ENCODE peak calls at places on chromosomes 16 and 17, in ten cellular contexts. T is left ventricle myocardium inferior, C is body of pancreas, G is Calu3, D is lower lobe of right lung, L is CD14-positive monocyte, J is epithelial cell of proximal tubule, V is right atrium auricular region, E is heart right ventricle, I is astrocyte. Q is an unnamed sample.
A peak's percentile ranks its signal among the peaks of the same experiment; 100 is the strongest.

GRCh38 chr16:59878479-59878878 is 1144.4 kb upstream of the GOT2 start:
- DNase-seq in E (no peak), G (peak; percentile 74), J (no peak), C (no peak), L (no peak), I (peak; percentile 90), V (no peak), D (no peak), T (no peak), Q (no peak)

GRCh38 chr17:2798188-2798587 is 1.9 kb downstream of the RAP1GAP2 start:
- DNase-seq in G (no peak), E (no peak), L (no peak), I (no peak), D (no peak), T (no peak), V (no peak), C (no peak), J (no peak), Q (no peak)

GRCh38 chr16:27993587-27993986 is 69.9 kb downstream of the GSG1L start:
- DNase-seq in C (no peak), T (no peak), L (no peak), G (no peak), D (no peak), J (no peak), I (no peak), V (no peak), E (no peak), Q (no peak)

GRCh38 chr16:67115649-67116048 is 5.9 kb downstream of the PHAF1 start:
- DNase-seq in T (no peak), G (no peak), I (peak; percentile 90), V (no peak), E (no peak), C (no peak), L (peak; percentile 80), D (no peak), J (peak; percentile 73), Q (no peak)

GRCh38 chr17:63274156-63274555 is 171.9 kb downstream of the CYB561 start:
- DNase-seq in D (no peak), G (no peak), T (peak; percentile 42), V (no peak), L (no peak), E (peak; percentile 10), C (no peak), I (peak; percentile 82), J (no peak), Q (no peak)

GRCh38 chr16:88264641-88265285 is 118.0 kb upstream of the ZNF469 start:
- DNase-seq in G (peak; percentile 98), V (peak; percentile 99), T (peak; percentile 93), D (peak; percentile 95), C (peak; percentile 84), J (peak; percentile 53), I (peak; percentile 85), E (peak; percentile 87), L (peak; percentile 98), Q (peak; percentile 97)

GRCh38 chr17:59332890-59333377 is 1.5 kb downstream of the YPEL2 start:
- DNase-seq in G (no peak), J (no peak), E (peak; percentile 23), D (peak; percentile 52), I (no peak), T (peak; percentile 33), L (peak; percentile 52), V (peak; percentile 82), C (peak; percentile 26), Q (no peak)

GRCh38 chr16:78608305-78608776 is 508.9 kb downstream of the WWOX start:
- DNase-seq in D (no peak), T (no peak), J (no peak), E (no peak), G (no peak), L (no peak), V (no peak), C (no peak), I (no peak), Q (no peak)

GRCh38 chr16:27321013-27321960 is 7.5 kb downstream of the IL4R start:
- DNase-seq in T (no peak), I (peak; percentile 51), G (no peak), J (no peak), E (no peak), V (no peak), L (no peak), D (no peak), C (peak; percentile 1), Q (no peak)

GRCh38 chr17:12342161-12342560 is 321.5 kb downstream of the MAP2K4 start:
- DNase-seq in C (no peak), T (no peak), V (no peak), I (no peak), E (no peak), D (no peak), G (no peak), J (no peak), L (no peak), Q (no peak)

GRCh38 chr16:89785523-89786155 is 30.8 kb downstream of the FANCA start:
- DNase-seq in J (no peak), C (no peak), G (no peak), E (no peak), V (no peak), L (no peak), T (no peak), D (no peak), I (no peak), Q (no peak)

GRCh38 chr17:39676198-39676819 is 8.1 kb downstream of the PNMT start:
- DNase-seq in E (peak; percentile 78), T (peak; percentile 76), J (no peak), L (no peak), D (peak; percentile 89), C (peak; percentile 46), G (peak; percentile 100), V (no peak), I (no peak), Q (peak; percentile 91)

GRCh38 chr17:59761385-59762021 is 54.0 kb downstream of the VMP1 start:
- DNase-seq in L (no peak), V (no peak), T (no peak), G (no peak), I (peak; percentile 98), C (no peak), J (no peak), D (no peak), E (no peak), Q (no peak)

GRCh38 chr17:3846739-3847670 is 959 bp upstream of the NCBP3 start:
- DNase-seq in E (no peak), V (no peak), I (no peak), J (no peak), D (no peak), G (no peak), C (no peak), L (no peak), T (no peak), Q (no peak)

GRCh38 chr17:42027961-42028790 is 8.3 kb downstream of the NKIRAS2 start:
- DNase-seq in E (no peak), I (no peak), J (no peak), L (no peak), G (peak; percentile 41), V (no peak), C (no peak), T (no peak), D (no peak), Q (no peak)

DNA sequence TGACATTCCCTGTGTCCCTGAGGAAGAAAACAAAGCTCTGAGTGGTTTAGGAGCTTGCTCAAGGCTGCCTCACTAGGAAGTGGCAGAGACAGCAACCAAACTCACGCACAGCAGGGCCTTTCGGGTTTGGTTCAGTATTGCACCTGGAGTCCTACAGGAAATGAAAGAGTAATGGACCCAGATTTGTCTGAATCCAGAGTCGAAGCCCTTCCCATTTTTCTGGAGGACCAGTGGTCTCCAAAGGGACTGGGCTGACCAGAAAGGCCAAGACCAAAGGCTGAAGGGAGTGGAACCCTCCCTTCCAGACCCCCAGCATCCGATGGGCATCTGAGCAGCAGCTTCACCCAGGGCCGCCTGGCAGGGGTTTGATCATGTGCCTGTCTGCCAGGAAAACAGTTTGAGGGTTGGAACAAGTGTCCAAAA is 85.5 kb upstream of the RPL38 start:
- DNase-seq in C (no peak), I (no peak), T (no peak), J (no peak), D (no peak), E (no peak), L (no peak), G (no peak), V (no peak), Q (peak; percentile 20)
- TF ChIP-seq CTCF in C (no peak), I (no peak), T (no peak), J (no peak), D (no peak), E (no peak), L (no peak), G (no peak), V (no peak), Q (no peak)

GRCh38 chr17:30554839-30555751 is 77.9 kb downstream of the GOSR1 start:
- DNase-seq in C (no peak), G (peak; percentile 29), D (peak; percentile 37), T (no peak), I (no peak), E (no peak), L (no peak), J (no peak), V (peak; percentile 56), Q (peak; percentile 59)
- TF ChIP-seq CTCF in C (no peak), G (peak; percentile 31), D (no peak), T (peak; percentile 51), I (no peak), E (peak; percentile 23), L (no peak), J (peak; percentile 22), V (no peak), Q (no peak)

DNA sequence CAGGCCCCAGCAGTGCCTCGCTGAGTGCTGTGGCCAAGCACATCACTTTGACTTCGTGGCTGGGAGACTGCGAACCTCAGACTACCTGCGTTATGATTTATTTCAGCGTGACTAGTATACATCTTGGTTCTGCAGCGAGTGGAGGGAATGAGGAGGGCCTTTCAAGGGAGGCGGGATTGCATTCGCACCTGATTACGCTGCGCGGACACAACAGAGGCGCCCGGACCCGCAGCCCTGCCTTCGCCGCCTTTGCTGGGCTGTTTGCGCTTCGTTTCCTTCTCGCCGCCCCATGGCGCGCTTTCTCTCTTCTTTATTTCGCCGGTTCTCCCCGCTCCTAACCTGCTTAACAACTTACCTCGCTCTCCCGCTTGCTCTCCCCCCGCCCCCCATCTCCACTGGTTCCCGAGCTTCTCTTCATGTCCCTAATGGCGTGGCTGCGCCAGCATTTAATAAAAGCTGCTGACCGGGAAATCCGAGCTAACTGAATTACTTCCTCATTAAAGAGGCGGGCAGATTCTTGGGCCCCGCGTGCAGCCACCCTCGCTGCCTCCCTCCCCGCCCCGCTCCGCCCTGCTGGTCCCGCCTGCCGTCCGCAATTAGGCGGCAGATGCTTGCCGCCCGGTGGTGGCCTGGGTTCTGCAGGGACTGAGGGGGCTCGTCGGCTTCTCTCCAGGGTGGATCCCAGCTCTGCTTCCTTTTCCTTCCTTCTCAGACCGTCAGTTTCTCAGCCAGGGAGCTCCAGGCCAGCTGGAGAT is 257.6 kb upstream of the SDK2 start:
- DNase-seq in J (no peak), I (no peak), E (peak; percentile 41), L (peak; percentile 58), G (peak; percentile 21), D (peak; percentile 76), T (peak; percentile 57), C (peak; percentile 37), V (no peak), Q (peak; percentile 82)
- TF ChIP-seq CTCF in J (no peak), I (no peak), E (no peak), L (no peak), G (no peak), D (no peak), T (peak; percentile 18), C (no peak), V (no peak), Q (peak; percentile 6)

DNA sequence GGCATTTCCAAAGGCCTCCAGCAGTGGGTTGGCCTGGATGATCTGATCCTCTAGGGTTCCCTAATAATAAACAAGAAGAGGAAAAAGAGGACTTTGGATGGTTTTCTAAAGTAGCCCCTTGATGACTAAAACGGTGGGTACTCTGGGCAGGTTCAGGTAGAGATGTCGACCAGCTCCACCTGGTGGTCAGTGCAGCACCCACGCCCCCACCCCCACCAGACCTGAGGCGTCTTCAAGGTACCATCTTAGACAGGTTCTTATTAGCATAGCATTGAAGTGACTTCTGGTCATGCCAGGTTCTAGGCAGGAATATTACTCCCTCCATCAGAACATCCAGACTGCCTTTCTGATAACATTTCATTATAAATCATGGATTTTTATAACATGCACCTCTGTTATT is 15.0 kb downstream of the MYH13 start:
- DNase-seq in C (peak; percentile 12), I (no peak), L (no peak), E (no peak), D (no peak), T (no peak), J (no peak), G (peak; percentile 1), V (no peak), Q (no peak)
- TF ChIP-seq CTCF in C (peak; percentile 31), I (no peak), L (no peak), E (peak; percentile 33), D (peak; percentile 42), T (peak; percentile 57), J (peak; percentile 57), G (no peak), V (no peak), Q (peak; percentile 44)

Q was measured in upper lobe of right lung.